ENCODE peak calls at places on chromosomes 13 and 19, in four cellular contexts. Y is astrocyte, B is thyroid gland, Z is heart right ventricle. C is an unnamed sample.

GRCh38 chr19:43623889-43624670 is 4.7 kb upstream of the ZNF428 start:
- DNase-seq in Y (no peak), Z (no peak), B (no peak), C (no peak)

GRCh38 chr13:30847697-30848307 is 58.3 kb upstream of the MEDAG start:
- DNase-seq in B (no peak), Y (peak; percentile 100), Z (no peak), C (peak; percentile 72)

GRCh38 chr19:48492925-48493717 is 18.5 kb downstream of the LMTK3 start:
- DNase-seq in Z (peak; percentile 95), B (peak; percentile 96), Y (peak; percentile 83), C (peak; percentile 89)

GRCh38 chr13:46184277-46184699 is 2.3 kb upstream of the LCP1 start:
- DNase-seq in Y (no peak), B (peak; percentile 17), Z (peak; percentile 23), C (peak; percentile 89)

GRCh38 chr19:45103625-45104319 is 10.8 kb downstream of the PPP1R37 start:
- DNase-seq in B (peak; percentile 80), Z (peak; percentile 29), Y (no peak), C (no peak)

GRCh38 chr19:50632151-50632835 is 7.4 kb downstream of the SYT3 start:
- DNase-seq in Y (no peak), Z (no peak), B (no peak), C (no peak)

GRCh38 chr13:82867284-82867683 is 1015.0 kb downstream of the SLITRK1 start:
- DNase-seq in Y (no peak), Z (no peak), B (no peak), C (no peak)

GRCh38 chr13:30943881-30944280 is 11.4 kb downstream of the TEX26 start:
- DNase-seq in Z (no peak), B (no peak), Y (no peak), C (no peak)

GRCh38 chr13:38462605-38463004 is 113.0 kb downstream of the UFM1 start:
- DNase-seq in Y (no peak), B (no peak), Z (no peak), C (peak; percentile 26)

GRCh38 chr13:95982144-95982543 is 71.1 kb downstream of the UGGT2 start:
- DNase-seq in Z (no peak), Y (no peak), B (no peak), C (no peak)

GRCh38 chr13:33169273-33169980 is 116.1 kb downstream of the STARD13 start:
- DNase-seq in B (no peak), Y (peak; percentile 95), Z (no peak), C (no peak)

GRCh38 chr13:48258002-48258401 is 25.0 kb downstream of the ITM2B start:
- DNase-seq in Z (no peak), B (no peak), Y (no peak), C (no peak)

GRCh38 chr13:87498681-87499080 is 172.5 kb upstream of the SLITRK5 start:
- DNase-seq in Y (peak; percentile 13), Z (no peak), B (peak; percentile 8), C (peak; percentile 0)

GRCh38 chr13:33126909-33127607 is 110.8 kb downstream of the KL start:
- DNase-seq in Z (peak; percentile 64), B (peak; percentile 62), Y (peak; percentile 52), C (no peak)

GRCh38 chr13:95571941-95572340 is 19.4 kb downstream of the CLDN10 start:
- DNase-seq in Y (no peak), B (no peak), Z (no peak), C (no peak)

GRCh38 chr13:78228211-78228610 is 309.6 kb upstream of the EDNRB start:
- DNase-seq in Y (peak; percentile 62), Z (no peak), B (no peak), C (no peak)

GRCh38 chr13:105814219-105814901 is 721.1 kb downstream of the EFNB2 start:
- DNase-seq in B (no peak), Y (peak; percentile 9), Z (no peak), C (no peak)

GRCh38 chr13:90445179-90445578 is 902.3 kb upstream of the MIR17HG start:
- DNase-seq in Y (peak; percentile 97), B (no peak), Z (no peak), C (no peak)

GRCh38 chr13:112896736-112897602 is 72.0 kb upstream of the MCF2L start:
- DNase-seq in Z (no peak), Y (no peak), B (no peak), C (no peak)

GRCh38 chr13:113083402-113084061 is 22.1 kb upstream of the F7 start:
- DNase-seq in B (peak; percentile 97), Y (peak; percentile 12), Z (peak; percentile 69), C (no peak)

GRCh38 chr19:34256835-34257558 is 2.6 kb downstream of the GARRE1 start:
- DNase-seq in B (no peak), Y (no peak), Z (no peak), C (no peak)

GRCh38 chr19:41883821-41884733 is 1.1 kb downstream of the ARHGEF1 start:
- DNase-seq in Z (peak; percentile 95), Y (peak; percentile 91), B (peak; percentile 94), C (peak; percentile 99)

GRCh38 chr19:41889896-41890295 is 6.9 kb downstream of the ARHGEF1 start:
- DNase-seq in Z (no peak), Y (no peak), B (no peak), C (no peak)

GRCh38 chr19:41886761-41887710 is 4.1 kb downstream of the ARHGEF1 start:
- DNase-seq in Z (no peak), B (no peak), Y (no peak), C (peak; percentile 85)

GRCh38 chr19:41888926-41889325 is 5.9 kb downstream of the ARHGEF1 start:
- DNase-seq in Z (no peak), Y (no peak), B (no peak), C (no peak)

DNA sequence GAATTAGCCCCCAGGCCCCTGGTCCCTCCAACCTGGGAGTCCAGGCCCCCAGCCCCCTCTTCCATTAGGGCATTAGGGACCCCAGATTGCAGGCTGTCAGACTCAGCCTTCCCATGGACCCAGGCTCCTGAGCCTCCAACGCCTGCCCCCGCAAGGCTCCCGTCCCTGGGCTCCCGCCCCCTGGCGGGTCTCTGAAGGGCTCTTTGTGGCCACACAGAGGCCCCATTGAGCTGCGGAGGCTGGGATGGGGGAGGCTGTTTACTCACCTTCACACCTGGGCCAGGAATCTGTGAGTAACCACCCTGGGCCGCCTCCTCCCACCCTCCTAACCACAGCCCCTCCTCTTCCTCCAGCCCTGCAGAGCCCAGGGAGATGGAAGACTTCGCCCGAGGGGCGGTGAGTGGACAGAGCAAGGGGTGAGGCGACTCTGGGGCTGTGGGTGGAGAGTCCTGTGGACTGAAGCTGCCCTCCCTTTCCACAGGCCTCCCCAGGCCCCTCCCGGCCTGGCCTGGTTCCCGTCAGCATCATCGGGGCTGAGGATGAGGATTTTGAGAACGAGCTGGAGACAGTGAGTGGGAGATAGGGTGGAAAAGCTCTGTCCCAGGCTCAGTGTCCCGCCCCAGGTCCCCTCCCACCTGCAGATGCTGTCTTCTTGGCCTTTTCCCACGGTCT is 4.9 kb downstream of the ARHGEF1 start:
- DNase-seq in B (no peak), Y (peak; percentile 77), Z (no peak), C (peak; percentile 82)
- TF ChIP-seq CTCF in B (no peak), Y (peak; percentile 13), Z (no peak), C (peak; percentile 35)

GRCh38 chr19:19626516-19627441 is 1.2 kb downstream of the LPAR2 start:
- DNase-seq in Y (no peak), Z (no peak), B (no peak), C (no peak)
- H3K4me3 ChIP-seq in Y (no peak overlapping the region), Z (no peak overlapping the region), B (no peak overlapping the region), C (peak overlapping the region; percentile 65)

DNA sequence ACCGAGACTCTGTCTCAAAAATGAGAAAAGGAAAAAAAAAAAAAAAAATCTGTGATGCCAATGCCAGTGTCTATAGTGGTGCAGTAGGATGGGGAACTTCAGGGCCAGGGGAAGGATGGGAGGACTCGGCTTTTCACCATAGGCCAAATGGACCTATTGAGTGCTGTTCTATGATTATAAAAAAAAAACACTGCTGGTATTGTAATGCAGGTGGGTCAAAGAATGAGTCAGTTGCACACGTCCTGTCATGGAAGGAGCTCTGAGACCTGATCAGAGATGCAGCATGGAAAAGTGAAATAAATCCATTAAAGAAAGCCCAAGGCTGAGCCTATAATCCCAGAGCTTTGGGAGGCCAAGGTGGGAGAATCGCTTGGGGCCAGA is 7.0 kb downstream of the DNAJB1 start:
- DNase-seq in B (no peak), Z (no peak), Y (no peak), C (no peak)
- TF ChIP-seq CTCF in B (no peak), Z (no peak), Y (no peak), C (no peak)

DNA sequence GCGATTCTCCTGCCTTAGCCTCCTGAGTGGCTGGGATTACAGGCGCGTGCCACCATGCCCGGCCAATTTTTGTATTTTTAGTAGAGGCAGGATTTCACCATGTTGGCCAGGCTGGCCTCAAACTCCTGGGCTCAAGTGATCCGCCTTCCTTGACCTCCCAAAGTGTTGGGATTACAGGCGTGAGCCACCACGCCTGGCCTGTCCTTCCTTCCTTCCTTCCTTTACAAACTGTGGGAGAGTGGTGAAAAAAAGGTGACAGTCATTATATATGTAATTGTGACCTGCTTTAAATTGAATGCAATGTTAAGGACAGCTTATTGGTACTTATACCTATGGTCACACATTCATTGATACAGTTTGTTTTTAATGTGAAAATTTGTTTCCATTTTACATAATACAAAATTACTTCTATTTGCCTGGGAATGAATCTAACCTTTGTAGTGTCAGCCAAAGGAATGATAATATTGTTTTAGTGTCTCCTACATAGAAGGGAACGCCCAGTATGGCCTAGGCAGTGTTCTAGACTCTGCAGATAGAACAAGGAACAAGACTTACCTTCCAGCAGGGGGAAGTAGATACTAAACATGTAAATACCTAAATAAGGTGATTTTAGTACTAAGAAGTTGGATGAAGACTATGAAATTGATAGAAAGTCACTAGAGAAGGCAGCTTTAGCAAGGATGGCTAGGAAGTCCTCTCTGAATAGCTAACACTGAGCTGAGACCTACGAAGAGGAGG is 146.3 kb downstream of the GGACT start:
- DNase-seq in B (no peak), Y (no peak), Z (no peak), C (no peak)
- H3K4me3 ChIP-seq in B (no peak overlapping the region), Y (no peak overlapping the region), Z (no peak overlapping the region), C (no peak overlapping the region)

GRCh38 chr13:29689548-29689947 is 94.1 kb upstream of the SLC7A1 start:
- DNase-seq in B (no peak), Y (no peak), Z (no peak), C (no peak)

GRCh38 chr13:29688193-29688592 is 92.7 kb upstream of the SLC7A1 start:
- DNase-seq in B (no peak), Z (no peak), Y (no peak), C (no peak)

GRCh38 chr13:29698106-29698505 is 102.6 kb upstream of the SLC7A1 start:
- DNase-seq in Y (no peak), B (no peak), Z (no peak), C (no peak)

GRCh38 chr13:29696606-29697005 is 101.1 kb upstream of the SLC7A1 start:
- DNase-seq in B (no peak), Y (no peak), Z (no peak), C (no peak)

DNA sequence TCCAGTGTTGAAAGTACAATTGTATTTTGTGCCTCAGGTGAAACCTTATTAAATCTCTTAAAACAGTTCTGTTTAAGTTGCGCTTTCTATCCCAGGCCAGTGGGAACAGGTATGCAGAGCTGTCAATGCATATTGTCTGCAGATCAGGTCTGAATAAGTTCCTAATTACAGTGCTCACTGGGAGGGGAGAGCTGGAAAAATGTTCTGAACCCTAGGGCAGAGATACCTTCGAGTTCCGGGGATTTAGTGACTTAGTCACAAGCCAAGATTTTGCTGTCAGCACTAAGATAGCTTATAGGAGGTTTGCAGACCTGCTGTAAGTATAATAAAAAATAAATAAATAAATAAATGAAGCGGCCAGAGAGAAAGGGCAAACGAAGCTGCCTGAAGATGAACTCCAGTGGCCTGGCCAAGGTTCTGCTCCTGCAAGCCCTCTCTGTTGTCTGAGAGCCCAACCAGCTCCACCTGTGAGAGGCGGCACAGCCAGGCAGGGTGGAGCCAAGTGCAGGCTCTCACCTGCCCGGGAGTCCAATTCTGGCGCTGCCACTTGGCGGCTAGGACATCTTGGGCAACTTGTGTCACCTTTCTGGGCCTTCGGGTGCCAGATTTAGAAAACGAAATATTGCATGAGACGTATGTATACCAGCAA is 97.9 kb upstream of the SLC7A1 start:
- DNase-seq in B (peak; percentile 81), Z (no peak), Y (no peak), C (no peak)
- TF ChIP-seq CTCF in B (no peak), Z (no peak), Y (no peak), C (no peak)

C was measured in GM12865.